ENCODE peak calls at places on chromosomes 12 and 14, in seven cellular contexts. D is mesenchymal stem cell, P is SK-N-SH, U is body of pancreas, W is esophagus muscularis mucosa, N is cardiac muscle cell, L is PC-3. Z is an unnamed sample.

GRCh38 chr12:85866929-85867776 is 6.9 kb upstream of the NTS start:
- DNase-seq in P (peak; percentile 51), D (peak; percentile 61), W (no peak), U (peak; percentile 52), N (peak; percentile 59), L (peak; percentile 72), Z (peak; percentile 76)

GRCh38 chr14:77648520-77649200 is 32.2 kb upstream of the SPTLC2 start:
- DNase-seq in P (no peak), L (no peak), N (no peak), W (no peak), D (no peak), U (no peak), Z (no peak)

GRCh38 chr14:54211562-54212308 is 185.1 kb upstream of the CDKN3 start:
- DNase-seq in L (peak; percentile 99), U (no peak), N (no peak), D (peak; percentile 81), P (no peak), W (no peak), Z (no peak)

GRCh38 chr12:13609874-13610273 is 371.5 kb downstream of the GRIN2B start:
- DNase-seq in N (no peak), D (no peak), P (no peak), L (no peak), U (no peak), W (no peak), Z (no peak)

GRCh38 chr12:122031342-122032216 is 9.9 kb downstream of the BCL7A start:
- DNase-seq in W (no peak), D (peak; percentile 44), N (peak; percentile 49), P (peak; percentile 84), L (peak; percentile 59), U (peak; percentile 60), Z (peak; percentile 81)

GRCh38 chr14:77076118-77076631 is 21.9 kb upstream of the CIPC start:
- DNase-seq in P (no peak), D (peak; percentile 89), U (no peak), N (no peak), L (no peak), W (peak; percentile 96), Z (peak; percentile 77)

GRCh38 chr12:50569321-50569720 is 64.5 kb downstream of the DIP2B start:
- DNase-seq in W (no peak), U (no peak), L (no peak), P (no peak), D (no peak), N (peak; percentile 17), Z (peak; percentile 39)

GRCh38 chr12:89636054-89636775 is 72.4 kb downstream of the ATP2B1 start:
- DNase-seq in U (no peak), L (peak; percentile 77), P (no peak), D (peak; percentile 73), W (no peak), N (no peak), Z (no peak)

GRCh38 chr14:92607702-92608429 is 94.3 kb downstream of the RIN3 start:
- DNase-seq in L (peak; percentile 97), N (no peak), U (no peak), W (no peak), D (peak; percentile 86), P (no peak), Z (no peak)

GRCh38 chr12:119940881-119941280 is 48.2 kb upstream of the BICDL1 start:
- DNase-seq in U (no peak), L (peak; percentile 99), W (no peak), P (no peak), N (no peak), D (peak; percentile 4), Z (peak; percentile 24)

GRCh38 chr14:72970824-72971434 is 44.7 kb downstream of the DCAF4 start:
- DNase-seq in L (no peak), N (no peak), P (no peak), U (no peak), D (no peak), W (no peak), Z (no peak)

GRCh38 chr12:14340371-14340770 is 25.1 kb upstream of the ATF7IP start:
- DNase-seq in N (no peak), W (no peak), L (no peak), D (no peak), P (no peak), U (no peak), Z (no peak)

GRCh38 chr12:127750076-127750840 is 516.7 kb upstream of the TMEM132C start:
- DNase-seq in U (no peak), P (no peak), D (no peak), W (no peak), N (no peak), L (no peak), Z (no peak)

DNA sequence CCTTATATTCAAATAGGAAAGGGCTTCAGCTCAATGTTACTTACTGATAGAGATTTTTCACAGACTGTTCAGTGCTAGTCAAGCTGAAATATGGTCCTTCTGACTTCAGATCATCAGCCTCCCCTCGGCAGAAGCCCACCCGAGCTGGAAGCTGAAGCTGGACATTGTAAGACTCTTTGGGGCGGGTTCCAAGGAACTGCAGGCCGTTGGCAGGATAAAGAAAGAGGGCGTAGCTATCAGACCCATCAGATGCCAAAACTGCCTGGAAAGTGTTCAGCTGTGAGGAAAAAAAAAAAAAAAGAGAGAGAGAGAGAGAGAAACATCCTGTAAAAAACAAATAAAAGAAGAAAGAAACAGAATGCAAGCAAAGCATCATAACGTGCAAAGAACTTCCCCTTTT is 8.8 kb downstream of the NID2 start:
- DNase-seq in D (no peak), P (no peak), N (no peak), L (no peak), W (peak; percentile 83), U (no peak), Z (no peak)
- H3K4me1 ChIP-seq in D (peaks cover 5% of the 10 kb centered on the region), P (peaks cover 18% of the 10 kb centered on the region), N (peaks cover 57% of the 10 kb centered on the region), L (peaks cover 6% of the 10 kb centered on the region), W (peaks cover 73% of the 10 kb centered on the region), U (peaks cover 25% of the 10 kb centered on the region), Z (peaks cover 18% of the 10 kb centered on the region)

GRCh38 chr14:74604896-74605295 is 7.1 kb downstream of the LTBP2 start:
- DNase-seq in W (no peak), D (no peak), P (peak; percentile 56), N (no peak), L (no peak), U (no peak), Z (no peak)
- H3K4me1 ChIP-seq in W (peaks cover 22% of the 10 kb centered on the region), D (peaks cover 26% of the 10 kb centered on the region), P (peaks cover 30% of the 10 kb centered on the region), N (peaks cover 17% of the 10 kb centered on the region), L (no peaks in the 10 kb centered on the region), U (peaks cover 13% of the 10 kb centered on the region), Z (no peaks in the 10 kb centered on the region)

GRCh38 chr12:9731393-9731792 is 1.5 kb downstream of the CLECL1 start:
- DNase-seq in D (no peak), P (no peak), W (no peak), U (no peak), L (no peak), N (no peak), Z (no peak)

GRCh38 chr12:9736931-9737705 is 4.2 kb upstream of the CLECL1 start:
- DNase-seq in U (no peak), P (no peak), W (no peak), D (no peak), L (no peak), N (no peak), Z (no peak)

GRCh38 chr12:9732966-9733461 is at the start of gene CLECL1:
- DNase-seq in L (no peak), N (no peak), P (no peak), D (no peak), W (no peak), U (no peak), Z (no peak)

GRCh38 chr12:9731797-9732196 is 1.1 kb downstream of the CLECL1 start:
- DNase-seq in L (no peak), P (no peak), N (no peak), D (no peak), U (no peak), W (no peak), Z (no peak)

DNA sequence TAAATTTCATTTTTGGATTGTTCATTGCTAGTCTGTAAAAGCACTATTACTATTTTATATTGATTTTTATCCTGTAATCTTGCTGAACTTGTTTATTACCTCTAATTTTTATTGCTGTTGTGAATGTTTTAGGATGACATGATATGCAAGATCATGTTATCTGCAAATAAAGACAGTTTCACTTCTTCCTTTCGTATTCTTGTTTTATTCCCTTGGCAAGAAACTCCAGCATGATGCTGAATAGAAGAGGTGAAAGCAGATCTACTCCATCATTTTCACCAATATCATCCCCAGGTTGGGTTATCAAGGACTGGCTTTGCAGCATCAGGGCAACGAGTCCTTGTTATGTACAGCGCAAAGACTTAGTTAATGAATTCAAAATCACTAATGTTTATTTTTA is 2.7 kb upstream of the CLECL1 start:
- DNase-seq in U (no peak), L (no peak), W (no peak), N (no peak), P (no peak), D (no peak), Z (no peak)
- H3K4me1 ChIP-seq in U (no peaks in the 10 kb centered on the region), L (no peaks in the 10 kb centered on the region), W (no peaks in the 10 kb centered on the region), N (no peaks in the 10 kb centered on the region), P (no peaks in the 10 kb centered on the region), D (peaks cover 2% of the 10 kb centered on the region), Z (peaks cover 6% of the 10 kb centered on the region)

GRCh38 chr12:101856030-101856429 is 21.4 kb upstream of the DRAM1 start:
- DNase-seq in N (no peak), D (no peak), U (no peak), P (no peak), W (no peak), L (no peak), Z (no peak)
- H3K4me1 ChIP-seq in N (no peaks in the 10 kb centered on the region), D (peaks cover 7% of the 10 kb centered on the region), U (peaks cover 8% of the 10 kb centered on the region), P (peaks cover 37% of the 10 kb centered on the region), W (no peaks in the 10 kb centered on the region), L (peaks cover 5% of the 10 kb centered on the region), Z (no peaks in the 10 kb centered on the region)